ENCODE peak calls at places on chromosome 1, in seven cellular contexts. C, N, V, W, I, H and S are unnamed samples.

GRCh38 chr1:117054068-117054467 is 6.1 kb upstream of the TTF2 start:
- DNase-seq in N (no peak), W (no peak), H (no peak), V (no peak), I (no peak), C (no peak), S (no peak)

GRCh38 chr1:13694886-13695684 is 4.9 kb upstream of the PRDM2 start:
- DNase-seq in N (no peak), V (no peak), C (no peak), H (no peak), W (no peak), I (no peak), S (no peak)

GRCh38 chr1:22737374-22738068 is 26.9 kb downstream of the EPHB2 start:
- DNase-seq in V (no peak), W (no peak), I (no peak), H (no peak), C (no peak), N (no peak), S (no peak)

GRCh38 chr1:184614667-184615066 is 140.0 kb downstream of the EDEM3 start:
- DNase-seq in I (no peak), V (no peak), H (no peak), C (no peak), N (no peak), W (no peak), S (no peak)

GRCh38 chr1:44237721-44238457 is 24.6 kb downstream of the DMAP1 start:
- DNase-seq in N (no peak), W (peak), C (no peak), V (peak), H (no peak), I (peak), S (peak)

GRCh38 chr1:70278710-70279109 is 57.5 kb downstream of the SRSF11 start:
- DNase-seq in H (no peak), W (no peak), N (no peak), C (no peak), I (no peak), V (no peak), S (no peak)

GRCh38 chr1:224503161-224504118 is 68.8 kb upstream of the WDR26 start:
- DNase-seq in N (peak), W (peak), V (peak), C (peak), I (peak), H (peak), S (peak)

GRCh38 chr1:198361373-198361772 is 179.1 kb downstream of the ATP6V1G3 start:
- DNase-seq in N (no peak), V (peak), C (no peak), H (no peak), I (no peak), W (peak), S (no peak)

GRCh38 chr1:28602536-28603439 is 10.7 kb downstream of the RAB42 start:
- DNase-seq in I (peak), C (peak), H (peak), V (peak), N (no peak), W (peak), S (peak)

GRCh38 chr1:34419662-34420061 is 243.0 kb downstream of the C1orf94 start:
- DNase-seq in I (no peak), C (no peak), H (no peak), V (no peak), W (no peak), N (no peak), S (no peak)

GRCh38 chr1:54054438-54054749 is 986 bp downstream of the TCEANC2 start:
- DNase-seq in V (no peak), C (no peak), W (no peak), H (no peak), I (no peak), N (no peak), S (peak)

GRCh38 chr1:47478090-47478489 is 40.2 kb downstream of the FOXD2 start:
- DNase-seq in C (peak), V (peak), N (peak), W (no peak), I (peak), H (no peak), S (peak)

GRCh38 chr1:201265771-201266170 is 17.5 kb upstream of the PKP1 start:
- DNase-seq in N (no peak), C (peak), H (no peak), V (no peak), I (no peak), W (peak), S (no peak)

GRCh38 chr1:107590895-107591622 is 373.9 kb downstream of the VAV3 start:
- DNase-seq in H (no peak), V (no peak), C (no peak), W (no peak), N (no peak), I (no peak), S (no peak)

GRCh38 chr1:154629160-154630073 is 21.4 kb upstream of the ADAR start:
- DNase-seq in H (no peak), W (peak), I (no peak), V (peak), C (no peak), N (no peak), S (no peak)

GRCh38 chr1:170162385-170163226 is 16.8 kb downstream of the NTMT2 start:
- DNase-seq in C (no peak), W (peak), I (peak), H (peak), V (peak), N (no peak), S (no peak)

GRCh38 chr1:109959974-109960744 is 24.4 kb upstream of the AHCYL1 start:
- DNase-seq in W (peak), H (peak), V (peak), C (peak), N (no peak), I (no peak), S (peak)

GRCh38 chr1:41138549-41138948 is 103.6 kb downstream of the SCMH1 start:
- DNase-seq in N (no peak), V (no peak), H (no peak), C (no peak), W (no peak), I (no peak), S (no peak)

GRCh38 chr1:60428161-60428560 is 354.6 kb upstream of the C1orf87 start:
- DNase-seq in H (no peak), C (no peak), I (no peak), N (no peak), V (peak), W (peak), S (no peak)

GRCh38 chr1:206699626-206700025 is 14.9 kb downstream of the MAPKAPK2 start:
- DNase-seq in W (peak), H (no peak), V (peak), I (peak), N (no peak), C (no peak), S (no peak)

GRCh38 chr1:234721476-234722266 is 111.7 kb upstream of the IRF2BP2 start:
- DNase-seq in V (peak), N (no peak), W (peak), C (no peak), H (peak), I (peak), S (no peak)

GRCh38 chr1:54263601-54264226 is 63.7 kb downstream of the MRPL37 start:
- DNase-seq in I (no peak), C (no peak), W (no peak), V (no peak), N (no peak), H (no peak), S (no peak)

GRCh38 chr1:6234502-6235295 is 1.1 kb downstream of the ICMT start:
- DNase-seq in C (no peak), N (no peak), V (no peak), W (no peak), I (no peak), H (no peak), S (no peak)

GRCh38 chr1:67716800-67717199 is 31.8 kb downstream of the GADD45A start:
- DNase-seq in W (peak), N (no peak), H (no peak), C (peak), V (peak), I (peak), S (peak)

GRCh38 chr1:200400556-200400955 is 9.3 kb downstream of the ZNF281 start:
- DNase-seq in I (no peak), N (no peak), H (no peak), W (no peak), V (no peak), C (no peak), S (no peak)

GRCh38 chr1:212862111-212862690 is 4.1 kb downstream of the FLVCR1 start:
- DNase-seq in H (no peak), W (no peak), N (no peak), C (no peak), I (no peak), V (no peak), S (no peak)

GRCh38 chr1:33147997-33148314 is 33.9 kb downstream of the TRIM62 start:
- DNase-seq in V (peak), H (no peak), N (no peak), W (peak), I (no peak), C (peak), S (peak)

GRCh38 chr1:14345925-14346550 is 252.4 kb upstream of the KAZN start:
- DNase-seq in I (no peak), W (no peak), N (no peak), C (no peak), H (no peak), V (no peak), S (no peak)

GRCh38 chr1:31196685-31197084 is 43.0 kb downstream of the NKAIN1 start:
- DNase-seq in N (no peak), C (no peak), H (no peak), W (peak), V (peak), I (no peak), S (peak)

GRCh38 chr1:156157506-156157905 is 4.1 kb downstream of the SEMA4A start:
- DNase-seq in W (no peak), V (no peak), C (no peak), I (no peak), H (no peak), N (no peak), S (no peak)

GRCh38 chr1:16120940-16121410 is 34.9 kb downstream of the EPHA2 start:
- DNase-seq in W (no peak), V (no peak), C (peak), I (no peak), N (no peak), H (no peak), S (no peak)

GRCh38 chr1:5728956-5729355 is 263.3 kb downstream of the NPHP4 start:
- DNase-seq in H (no peak), W (no peak), V (no peak), C (no peak), I (no peak), N (no peak), S (no peak)

GRCh38 chr1:38015978-38016640 is 3.6 kb downstream of the UTP11 start:
- DNase-seq in I (no peak), W (peak), H (no peak), V (peak), N (no peak), C (no peak), S (no peak)

GRCh38 chr1:38014171-38014570 is 1.6 kb downstream of the UTP11 start:
- DNase-seq in C (no peak), W (no peak), I (no peak), N (no peak), H (no peak), V (peak), S (no peak)

GRCh38 chr1:38013027-38013588 is 574 bp downstream of the UTP11 start:
- DNase-seq in W (peak), C (no peak), I (no peak), N (no peak), V (peak), H (no peak), S (no peak)

GRCh38 chr1:38018864-38019343 is 6.4 kb downstream of the UTP11 start:
- DNase-seq in N (no peak), H (no peak), V (peak), C (no peak), W (peak), I (no peak), S (no peak)

GRCh38 chr1:38014724-38015424 is 2.3 kb downstream of the UTP11 start:
- DNase-seq in W (no peak), C (no peak), V (no peak), N (no peak), H (no peak), I (no peak), S (no peak)
- H3K27ac ChIP-seq in W (no peak), C (peak), V (peak), N (no peak), H (no peak), I (no peak), S (peak)

DNA sequence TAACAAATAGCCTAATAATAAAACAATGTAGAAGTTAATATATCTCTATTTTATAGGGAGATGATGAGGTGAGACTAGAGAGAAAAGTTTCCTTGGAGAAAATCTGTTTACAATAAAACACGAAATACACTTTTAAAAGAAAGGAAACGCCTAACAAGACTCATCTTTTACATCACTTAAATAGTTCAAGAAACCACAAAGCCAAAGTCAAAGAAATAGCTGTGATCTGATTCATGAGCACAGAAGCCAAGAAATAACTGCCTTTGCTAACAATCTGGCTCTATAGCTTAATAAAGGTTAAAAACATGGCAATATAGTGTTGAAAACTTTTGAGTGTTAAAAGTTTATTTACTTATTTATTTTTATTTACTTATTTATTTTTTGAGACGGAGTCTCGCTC is 61.5 kb downstream of the TOR3A start:
- DNase-seq in V (peak), H (peak), C (peak), I (no peak), N (no peak), W (peak), S (peak)
- TF ChIP-seq CTCF in V (no peak), H (no peak), C (no peak), I (no peak), N (no peak), W (no peak), S (no peak)

DNA sequence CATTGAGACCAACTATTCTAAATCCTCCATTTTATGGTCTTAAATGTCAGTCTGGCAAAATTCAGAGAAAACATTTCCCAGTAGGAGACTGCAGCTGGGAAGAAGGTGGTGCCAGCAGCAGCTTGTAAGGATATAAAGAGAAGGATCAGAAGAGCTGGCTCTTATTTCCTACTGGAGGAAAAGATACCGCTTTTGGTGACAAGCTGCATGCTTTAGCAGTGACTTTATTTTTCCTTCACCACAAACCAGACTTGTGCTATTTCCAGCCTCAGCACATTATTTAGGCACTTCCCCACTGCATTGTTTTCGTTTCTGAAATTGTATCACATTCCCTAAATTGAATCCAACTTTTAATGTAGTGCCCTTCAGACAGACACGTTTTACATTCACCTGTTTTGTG is 28.4 kb downstream of the RNF11 start:
- DNase-seq in N (no peak), C (no peak), V (peak), W (peak), H (peak), I (no peak), S (no peak)
- H3K27ac ChIP-seq in N (no peak), C (no peak), V (peak), W (peak), H (peak), I (peak), S (no peak)

DNA sequence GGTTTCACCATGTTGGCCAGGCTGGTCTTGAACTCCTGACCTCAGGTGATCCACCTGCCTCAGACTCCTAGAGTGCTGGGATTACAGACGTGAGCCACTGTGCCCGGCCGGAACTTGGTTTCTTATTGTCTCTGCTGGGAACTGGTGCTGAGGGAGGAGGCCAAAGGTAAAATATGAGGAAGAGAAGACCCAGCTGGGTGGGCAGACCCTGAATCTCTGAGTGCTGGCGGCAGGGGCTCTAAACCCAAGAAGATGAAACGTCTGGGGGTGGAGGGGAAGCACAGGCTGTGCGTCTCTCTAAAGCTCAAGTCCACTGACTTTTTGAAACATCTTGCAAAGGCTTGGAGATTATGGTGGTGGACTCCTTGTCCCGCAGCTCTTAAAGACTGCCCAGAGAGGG is 82.0 kb upstream of the TLR5 start:
- DNase-seq in I (no peak), N (no peak), C (no peak), V (no peak), W (no peak), H (no peak), S (no peak)
- TF ChIP-seq CTCF in I (no peak), N (no peak), C (no peak), V (no peak), W (no peak), H (no peak), S (no peak)

GRCh38 chr1:88014126-88014525 is 669.9 kb upstream of the PKN2 start:
- DNase-seq in C (no peak), H (no peak), N (no peak), W (no peak), V (no peak), I (no peak), S (no peak)

GRCh38 chr1:88009916-88010315 is 674.2 kb upstream of the PKN2 start:
- DNase-seq in W (no peak), I (no peak), N (no peak), H (no peak), V (no peak), C (no peak), S (no peak)

GRCh38 chr1:88016947-88017346 is 667.1 kb upstream of the PKN2 start:
- DNase-seq in V (no peak), N (no peak), H (no peak), I (no peak), W (no peak), C (no peak), S (no peak)

GRCh38 chr1:88013485-88013884 is 670.6 kb upstream of the PKN2 start:
- DNase-seq in I (no peak), C (no peak), V (peak), N (no peak), W (no peak), H (no peak), S (peak)
- H3K27ac ChIP-seq in I (no peak), C (no peak), V (no peak), N (no peak), W (no peak), H (no peak), S (no peak)

DNA sequence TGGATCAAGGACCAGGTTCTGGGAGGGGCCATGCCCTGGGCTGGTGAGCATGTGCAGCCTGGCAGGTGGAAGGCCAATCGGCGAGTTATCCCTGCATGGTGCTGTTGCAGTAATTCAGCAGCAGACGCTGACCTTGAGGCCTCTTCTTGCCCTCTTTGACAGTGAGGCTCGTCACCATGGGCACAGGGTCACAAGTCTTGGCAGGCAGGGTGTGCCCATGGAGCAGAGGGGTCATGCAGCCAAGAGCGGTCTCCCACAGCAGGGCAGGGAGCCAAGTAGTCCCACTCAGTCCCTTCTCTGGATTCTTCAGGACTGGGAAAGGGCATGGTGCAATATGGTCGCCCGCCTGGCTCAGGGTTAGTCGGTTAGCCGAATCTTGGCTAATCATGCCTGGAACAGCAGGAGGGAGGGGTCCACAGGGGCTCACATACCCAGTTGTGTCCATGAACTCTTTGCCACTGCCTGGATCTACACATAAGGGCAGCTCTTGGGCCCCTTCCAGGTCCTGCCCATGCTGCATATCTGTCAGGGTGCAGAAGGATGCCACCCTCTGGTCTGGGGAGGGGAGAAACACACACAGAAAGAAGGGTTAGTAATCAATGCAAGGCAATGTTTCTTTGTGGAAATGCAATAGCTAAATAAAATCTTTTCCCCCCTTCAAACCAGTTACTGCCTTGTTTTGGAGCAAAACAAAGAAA is 226.8 kb downstream of the SIPA1L2 start:
- DNase-seq in V (no peak), I (no peak), C (no peak), H (no peak), W (no peak), N (no peak), S (no peak)
- TF ChIP-seq CTCF in V (no peak), I (no peak), C (no peak), H (no peak), W (no peak), N (no peak), S (no peak)